ENCODE peak calls at places on chromosome 19, in four cellular contexts. One of them, this sample, is unnamed.

GRCh38 chr19:23541991-23542390 is 145.0 kb downstream of the ZNF675 start:
- DNase-seq in HFFc6: no peak
- DNase-seq in heart left ventricle: no peak
- DNase-seq in MV-4-11: no peak
- DNase-seq in this sample: no peak

GRCh38 chr19:56637976-56638555 is 4.9 kb upstream of the SMIM17 start:
- DNase-seq in HFFc6: peak
- DNase-seq in heart left ventricle: peak
- DNase-seq in MV-4-11: peak
- DNase-seq in this sample: peak

GRCh38 chr19:6482343-6482686 is 728 bp upstream of the DENND1C start:
- DNase-seq in HFFc6: no peak
- DNase-seq in heart left ventricle: no peak
- DNase-seq in MV-4-11: no peak
- DNase-seq in this sample: no peak

GRCh38 chr19:6023936-6024335 is 46.0 kb upstream of the RANBP3 start:
- DNase-seq in HFFc6: no peak
- DNase-seq in heart left ventricle: no peak
- DNase-seq in MV-4-11: no peak
- DNase-seq in this sample: no peak

GRCh38 chr19:47707135-47707925 is 5.9 kb upstream of the EHD2 start:
- DNase-seq in HFFc6: peak
- DNase-seq in heart left ventricle: peak
- DNase-seq in MV-4-11: peak
- DNase-seq in this sample: peak

GRCh38 chr19:42113641-42114348 is 18.5 kb downstream of the POU2F2 start:
- DNase-seq in HFFc6: peak
- DNase-seq in heart left ventricle: peak
- DNase-seq in MV-4-11: peak
- DNase-seq in this sample: no peak

GRCh38 chr19:609001-609340 is 19.3 kb downstream of the HCN2 start:
- DNase-seq in HFFc6: no peak
- DNase-seq in heart left ventricle: peak
- DNase-seq in MV-4-11: peak
- DNase-seq in this sample: no peak

GRCh38 chr19:4557971-4558941 is 1.2 kb downstream of the SEMA6B start:
- DNase-seq in HFFc6: no peak
- DNase-seq in heart left ventricle: no peak
- DNase-seq in MV-4-11: no peak
- DNase-seq in this sample: no peak

GRCh38 chr19:47765522-47766358 is 12.8 kb upstream of the SELENOW start:
- DNase-seq in HFFc6: peak
- DNase-seq in heart left ventricle: peak
- DNase-seq in MV-4-11: peak
- DNase-seq in this sample: peak